ENCODE peak calls at places on chromosomes 7 and 10, in five cellular contexts. C is stimulated activated CD4-positive, alpha-beta T cell treated with anti-CD3 and anti-CD28 coated beads, TNF-alpha, amount 100 ng/mL, for 4 hours; S is NAMALWA; B is D341Med; P is erythroblast. L is an unnamed sample.

GRCh38 chr7:121282129-121282528 is 46.7 kb upstream of the WNT16 start:
- DNase-seq in C (no peak), S (no peak), B (no peak), P (no peak), L (no peak)

GRCh38 chr10:125407000-125407502 is 246.7 kb upstream of the CTBP2 start:
- DNase-seq in C (no peak), S (no peak), B (no peak), P (no peak), L (no peak)

GRCh38 chr7:84877943-84878595 is 308.8 kb downstream of the SEMA3D start:
- DNase-seq in C (no peak), S (no peak), B (no peak), P (no peak), L (no peak)

GRCh38 chr7:101728888-101729883 is 88.2 kb upstream of the CUX1 start:
- DNase-seq in C (no peak), S (no peak), B (no peak), P (peak; percentile 47), L (no peak)

GRCh38 chr7:155788616-155789000 is 23.7 kb downstream of the SHH start:
- DNase-seq in C (no peak), S (no peak), B (no peak), P (no peak), L (no peak)

GRCh38 chr7:139060838-139061237 is 25.0 kb upstream of the ZC3HAV1L start:
- DNase-seq in C (no peak), S (no peak), B (no peak), P (no peak), L (no peak)

GRCh38 chr7:157925383-157925875 is 588.6 kb downstream of the DNAJB6 start:
- DNase-seq in C (no peak), S (no peak), B (no peak), P (no peak), L (no peak)

GRCh38 chr10:122140941-122141623 is 130.0 kb upstream of the BTBD16 start:
- DNase-seq in C (no peak), S (no peak), B (no peak), P (no peak), L (no peak)

GRCh38 chr7:100493476-100494264 is 9.9 kb downstream of the NYAP1 start:
- DNase-seq in C (peak; percentile 33), S (peak; percentile 52), B (peak; percentile 63), P (peak; percentile 82), L (peak; percentile 49)

GRCh38 chr7:128904381-128905197 is 5.9 kb downstream of the KCP start:
- DNase-seq in C (no peak), S (peak; percentile 91), B (peak; percentile 74), P (peak; percentile 37), L (peak; percentile 85)

GRCh38 chr7:87934699-87935372 is 785 bp downstream of the ADAM22 start:
- DNase-seq in C (peak; percentile 4), S (no peak), B (peak; percentile 66), P (peak; percentile 27), L (peak; percentile 36)

GRCh38 chr7:137399827-137400823 is 56.6 kb upstream of the PTN start:
- DNase-seq in C (no peak), S (no peak), B (no peak), P (no peak), L (no peak)

GRCh38 chr10:116246263-116246662 is 26.7 kb downstream of the GFRA1 start:
- DNase-seq in C (no peak), S (no peak), B (no peak), P (no peak), L (no peak)

GRCh38 chr7:34042406-34042805 is 137.1 kb downstream of the BMPER start:
- DNase-seq in C (no peak), S (no peak), B (no peak), P (no peak), L (no peak)

GRCh38 chr10:122056431-122057094 is 67.6 kb downstream of the TACC2 start:
- DNase-seq in C (no peak), S (no peak), B (no peak), P (no peak), L (no peak)

GRCh38 chr10:22992075-22992474 is 64.2 kb downstream of the ARMC3 start:
- DNase-seq in C (no peak), S (no peak), B (no peak), P (no peak), L (no peak)

GRCh38 chr10:92965314-92965713 is 95.3 kb upstream of the CYP26C1 start:
- DNase-seq in C (no peak), S (peak; percentile 70), B (peak; percentile 6), P (peak; percentile 72), L (peak; percentile 58)

GRCh38 chr10:73926152-73926764 is 15.3 kb downstream of the PLAU start:
- DNase-seq in C (no peak), S (no peak), B (no peak), P (no peak), L (no peak)

GRCh38 chr7:134290286-134290685 is 26.4 kb downstream of the SLC35B4 start:
- DNase-seq in C (no peak), S (no peak), B (no peak), P (no peak), L (no peak)

GRCh38 chr7:39951156-39951942 is 1.3 kb downstream of the CDK13 start:
- DNase-seq in C (peak; percentile 34), S (peak; percentile 91), B (peak; percentile 84), P (peak; percentile 84), L (peak; percentile 91)

GRCh38 chr10:122085423-122085911 is 96.5 kb downstream of the TACC2 start:
- DNase-seq in C (no peak), S (no peak), B (no peak), P (no peak), L (no peak)

GRCh38 chr10:51706225-51706624 is 6.8 kb upstream of the CSTF2T start:
- DNase-seq in C (no peak), S (no peak), B (no peak), P (no peak), L (no peak)

GRCh38 chr10:72039377-72039776 is 49.0 kb downstream of the SPOCK2 start:
- DNase-seq in C (no peak), S (no peak), B (no peak), P (no peak), L (no peak)

GRCh38 chr10:83603708-83604107 is 535.6 kb upstream of the GHITM start:
- DNase-seq in C (no peak), S (no peak), B (no peak), P (no peak), L (no peak)

GRCh38 chr10:48684792-48685651 is at the start of gene WDFY4:
- DNase-seq in C (no peak), S (peak; percentile 88), B (no peak), P (no peak), L (peak; percentile 85)

GRCh38 chr7:28052933-28053332 is 127.7 kb downstream of the JAZF1 start:
- DNase-seq in C (no peak), S (no peak), B (no peak), P (no peak), L (no peak)

GRCh38 chr7:128076831-128077271 is 45.6 kb upstream of the LRRC4 start:
- DNase-seq in C (no peak), S (no peak), B (no peak), P (no peak), L (no peak)

GRCh38 chr7:130917669-130918128 is 183.7 kb upstream of the KLF14 start:
- DNase-seq in C (no peak), S (no peak), B (no peak), P (no peak), L (no peak)

GRCh38 chr10:69337312-69338132 is 59.2 kb downstream of the HK1 start:
- DNase-seq in C (no peak), S (no peak), B (no peak), P (no peak), L (no peak)

GRCh38 chr7:83976302-83976701 is 218.3 kb downstream of the SEMA3A start:
- DNase-seq in C (no peak), S (peak; percentile 78), B (peak; percentile 27), P (peak; percentile 2), L (peak; percentile 36)

GRCh38 chr10:118753331-118753730 is 1.4 kb downstream of the CACUL1 start:
- DNase-seq in C (no peak), S (peak; percentile 8), B (no peak), P (peak; percentile 29), L (no peak)

GRCh38 chr7:149853157-149853556 is 15.0 kb downstream of the ZNF862 start:
- DNase-seq in C (no peak), S (no peak), B (no peak), P (no peak), L (no peak)

GRCh38 chr7:44961844-44962482 is 16.9 kb downstream of the MYO1G start:
- DNase-seq in C (no peak), S (no peak), B (peak; percentile 32), P (no peak), L (no peak)

GRCh38 chr7:69643708-69644445 is 45.6 kb downstream of the AUTS2 start:
- DNase-seq in C (no peak), S (peak; percentile 9), B (no peak), P (no peak), L (no peak)

GRCh38 chr7:151503902-151504714 is 15.6 kb downstream of the RHEB start:
- DNase-seq in C (no peak), S (no peak), B (no peak), P (no peak), L (no peak)

GRCh38 chr10:89391882-89392756 is at the start of gene IFIT1:
- DNase-seq in C (no peak), S (peak; percentile 55), B (peak; percentile 19), P (peak; percentile 88), L (no peak)

GRCh38 chr7:17304926-17305325 is 6.5 kb downstream of the AHR start:
- DNase-seq in C (no peak), S (no peak), B (no peak), P (no peak), L (no peak)

GRCh38 chr7:3032256-3032655 is 11.4 kb downstream of the CARD11 start:
- DNase-seq in C (no peak), S (no peak), B (no peak), P (no peak), L (no peak)

GRCh38 chr10:58457761-58458616 is 54.7 kb upstream of the BICC1 start:
- DNase-seq in C (no peak), S (no peak), B (no peak), P (no peak), L (no peak)